ENCODE peak calls at places on chromosome 2, in four cellular contexts. Q, J, M and F are unnamed samples.
A peak's percentile ranks its signal among the peaks of the same experiment; 100 is the strongest.

GRCh38 chr2:240235149-240235803 is 94.8 kb upstream of the OTOS start:
- DNase-seq in Q (no peak), J (no peak), M (no peak), F (no peak)

GRCh38 chr2:223723954-223724411 is 113.4 kb downstream of the AP1S3 start:
- DNase-seq in Q (no peak), J (no peak), M (no peak), F (no peak)

GRCh38 chr2:95110395-95110794 is 11.2 kb downstream of the MRPS5 start:
- DNase-seq in Q (no peak), J (no peak), M (no peak), F (no peak)

GRCh38 chr2:126720031-126720368 is 64.0 kb downstream of the GYPC start:
- DNase-seq in Q (no peak), J (peak; percentile 18), M (no peak), F (no peak)

GRCh38 chr2:46014911-46015654 is 282.1 kb upstream of the EPAS1 start:
- DNase-seq in Q (peak; percentile 26), J (peak; percentile 84), M (no peak), F (peak; percentile 22)

GRCh38 chr2:157959249-157959648 is 83.1 kb upstream of the ACVR1 start:
- DNase-seq in Q (no peak), J (no peak), M (no peak), F (no peak)

GRCh38 chr2:45083175-45083574 is 73.9 kb upstream of the SIX2 start:
- DNase-seq in Q (no peak), J (no peak), M (no peak), F (peak; percentile 3)

GRCh38 chr2:121254748-121255147 is 30.3 kb downstream of the TFCP2L1 start:
- DNase-seq in Q (no peak), J (no peak), M (no peak), F (no peak)

GRCh38 chr2:127356531-127356930 is 31.2 kb downstream of the MAP3K2 start:
- DNase-seq in Q (no peak), J (no peak), M (no peak), F (peak; percentile 52)

GRCh38 chr2:113892004-113892740 is 2.3 kb downstream of the ACTR3 start:
- DNase-seq in Q (no peak), J (no peak), M (no peak), F (no peak)

GRCh38 chr2:6692061-6692460 is 173.6 kb downstream of the CMPK2 start:
- DNase-seq in Q (no peak), J (no peak), M (no peak), F (no peak)

GRCh38 chr2:8676915-8677645 is 4.8 kb upstream of the ID2 start:
- DNase-seq in Q (no peak), J (no peak), M (no peak), F (no peak)

GRCh38 chr2:178420463-178420990 is 30.4 kb downstream of the PRKRA start:
- DNase-seq in Q (no peak), J (no peak), M (no peak), F (peak; percentile 28)

GRCh38 chr2:8489221-8489620 is 192.6 kb upstream of the ID2 start:
- DNase-seq in Q (no peak), J (no peak), M (no peak), F (peak; percentile 30)

GRCh38 chr2:120299024-120299423 is 46.4 kb downstream of the RALB start:
- DNase-seq in Q (no peak), J (no peak), M (no peak), F (no peak)

GRCh38 chr2:96970248-96970875 is 16.0 kb downstream of the FAM178B start:
- DNase-seq in Q (peak; percentile 27), J (no peak), M (no peak), F (no peak)

GRCh38 chr2:165147201-165148045 is 56.4 kb downstream of the SCN3A start:
- DNase-seq in Q (no peak), J (peak; percentile 4), M (no peak), F (no peak)

GRCh38 chr2:112942654-112943002 is 31.7 kb downstream of the IL37 start:
- DNase-seq in Q (peak; percentile 61), J (no peak), M (no peak), F (no peak)

GRCh38 chr2:10303634-10304378 is 1.1 kb downstream of the HPCAL1 start:
- DNase-seq in Q (peak; percentile 44), J (peak; percentile 28), M (peak; percentile 49), F (peak; percentile 54)

GRCh38 chr2:203122317-203122998 is 107.8 kb downstream of the NBEAL1 start:
- DNase-seq in Q (no peak), J (peak; percentile 5), M (no peak), F (no peak)

GRCh38 chr2:144671695-144672094 is 151.8 kb upstream of the ZEB2 start:
- DNase-seq in Q (peak; percentile 52), J (peak; percentile 28), M (no peak), F (peak; percentile 44)

GRCh38 chr2:21890041-21890440 is 766.3 kb downstream of the TDRD15 start:
- DNase-seq in Q (no peak), J (no peak), M (no peak), F (no peak)

GRCh38 chr2:190507135-190507534 is 27.4 kb downstream of the NEMP2 start:
- DNase-seq in Q (no peak), J (no peak), M (no peak), F (no peak)

GRCh38 chr2:44135307-44135706 is 33.4 kb upstream of the PPM1B start:
- DNase-seq in Q (peak; percentile 12), J (peak; percentile 10), M (no peak), F (no peak)

GRCh38 chr2:101442667-101443061 is 32.2 kb downstream of the RFX8 start:
- DNase-seq in Q (no peak), J (no peak), M (no peak), F (no peak)

GRCh38 chr2:109497447-109497846 is 116.3 kb downstream of the SEPTIN10 start:
- DNase-seq in Q (no peak), J (peak; percentile 39), M (no peak), F (peak; percentile 45)

GRCh38 chr2:43305006-43305405 is 78.6 kb upstream of the ZFP36L2 start:
- DNase-seq in Q (no peak), J (peak; percentile 83), M (no peak), F (peak; percentile 64)

GRCh38 chr2:80231421-80231820 is 73.1 kb downstream of the LRRTM1 start:
- DNase-seq in Q (no peak), J (no peak), M (no peak), F (no peak)

GRCh38 chr2:9032555-9032954 is 29.1 kb upstream of the MBOAT2 start:
- DNase-seq in Q (no peak), J (no peak), M (no peak), F (no peak)

GRCh38 chr2:12177052-12177994 is 430.9 kb downstream of the LPIN1 start:
- DNase-seq in Q (peak; percentile 57), J (peak; percentile 62), M (peak; percentile 41), F (peak; percentile 70)